ENCODE peak calls at places on chromosomes 11 and 22, in four cellular contexts. One of them, this sample, is unnamed.

GRCh38 chr11:44631831-44632230 is 66.4 kb downstream of the CD82 start:
- DNase-seq in neural crest cell: no peak
- DNase-seq in kidney glomerular epithelial cell: no peak
- DNase-seq in activated CD8-positive, alpha-beta memory T cell treated with anti-CD3 and anti-CD28 coated beads for 48 hours: no peak
- DNase-seq in this sample: no peak

GRCh38 chr11:80346660-80347059 is 905.8 kb upstream of the TENM4 start:
- DNase-seq in neural crest cell: no peak
- DNase-seq in kidney glomerular epithelial cell: no peak
- DNase-seq in activated CD8-positive, alpha-beta memory T cell treated with anti-CD3 and anti-CD28 coated beads for 48 hours: no peak
- DNase-seq in this sample: no peak

GRCh38 chr22:22460635-22461034 is 47.9 kb downstream of the ZNF280B start:
- DNase-seq in kidney glomerular epithelial cell: no peak
- DNase-seq in activated CD8-positive, alpha-beta memory T cell treated with anti-CD3 and anti-CD28 coated beads for 48 hours: no peak
- DNase-seq in neural crest cell: no peak
- DNase-seq in this sample: no peak

GRCh38 chr11:63536669-63537292 is at the start of gene PLAAT4:
- DNase-seq in kidney glomerular epithelial cell: no peak
- DNase-seq in neural crest cell: no peak
- DNase-seq in activated CD8-positive, alpha-beta memory T cell treated with anti-CD3 and anti-CD28 coated beads for 48 hours: no peak
- DNase-seq in this sample: peak; percentile 82

GRCh38 chr22:40463017-40463631 is 92.7 kb downstream of the SGSM3 start:
- DNase-seq in activated CD8-positive, alpha-beta memory T cell treated with anti-CD3 and anti-CD28 coated beads for 48 hours: peak; percentile 10
- DNase-seq in kidney glomerular epithelial cell: no peak
- DNase-seq in neural crest cell: no peak
- DNase-seq in this sample: peak; percentile 27

GRCh38 chr11:104328514-104328912 is 164.6 kb upstream of the PDGFD start:
- DNase-seq in kidney glomerular epithelial cell: no peak
- DNase-seq in activated CD8-positive, alpha-beta memory T cell treated with anti-CD3 and anti-CD28 coated beads for 48 hours: no peak
- DNase-seq in neural crest cell: no peak
- DNase-seq in this sample: no peak

GRCh38 chr11:68314203-68314885 is 2.0 kb downstream of the LRP5 start:
- DNase-seq in kidney glomerular epithelial cell: no peak
- DNase-seq in activated CD8-positive, alpha-beta memory T cell treated with anti-CD3 and anti-CD28 coated beads for 48 hours: no peak
- DNase-seq in neural crest cell: no peak
- DNase-seq in this sample: no peak

GRCh38 chr11:38718049-38718448 is 2120.0 kb upstream of the RAG2 start:
- DNase-seq in neural crest cell: no peak
- DNase-seq in activated CD8-positive, alpha-beta memory T cell treated with anti-CD3 and anti-CD28 coated beads for 48 hours: no peak
- DNase-seq in kidney glomerular epithelial cell: no peak
- DNase-seq in this sample: no peak

GRCh38 chr11:134476435-134477021 is 64.5 kb upstream of the B3GAT1 start:
- DNase-seq in kidney glomerular epithelial cell: peak; percentile 2
- DNase-seq in activated CD8-positive, alpha-beta memory T cell treated with anti-CD3 and anti-CD28 coated beads for 48 hours: no peak
- DNase-seq in neural crest cell: peak; percentile 53
- DNase-seq in this sample: no peak

GRCh38 chr22:20558534-20558933 is 51.1 kb downstream of the MED15 start:
- DNase-seq in neural crest cell: no peak
- DNase-seq in kidney glomerular epithelial cell: no peak
- DNase-seq in activated CD8-positive, alpha-beta memory T cell treated with anti-CD3 and anti-CD28 coated beads for 48 hours: no peak
- DNase-seq in this sample: no peak

GRCh38 chr11:69293819-69294505 is at the start of gene MYEOV:
- DNase-seq in kidney glomerular epithelial cell: no peak
- DNase-seq in activated CD8-positive, alpha-beta memory T cell treated with anti-CD3 and anti-CD28 coated beads for 48 hours: peak; percentile 23
- DNase-seq in neural crest cell: no peak
- DNase-seq in this sample: no peak

GRCh38 chr11:69054397-69055211 is 5.9 kb downstream of the TPCN2 start:
- DNase-seq in kidney glomerular epithelial cell: no peak
- DNase-seq in neural crest cell: no peak
- DNase-seq in activated CD8-positive, alpha-beta memory T cell treated with anti-CD3 and anti-CD28 coated beads for 48 hours: no peak
- DNase-seq in this sample: no peak